ENCODE peak calls at places on chromosomes 1 and 21, in four cellular contexts. H is GM23338, J is esophagus muscularis mucosa, X is glutamatergic neuron. K is an unnamed sample.

GRCh38 chr1:218971166-218971565 is 202.5 kb upstream of the LYPLAL1 start:
- DNase-seq in J (no peak), H (no peak), X (no peak), K (no peak)

GRCh38 chr1:4108341-4108740 is 208.3 kb upstream of the C1orf174 start:
- DNase-seq in X (no peak), H (no peak), J (no peak), K (no peak)

GRCh38 chr1:182330303-182330702 is 61.3 kb downstream of the GLUL start:
- DNase-seq in J (no peak), X (no peak), H (no peak), K (no peak)

GRCh38 chr1:157523774-157524501 is 28.4 kb downstream of the FCRL5 start:
- DNase-seq in J (no peak), H (no peak), X (no peak), K (peak)

GRCh38 chr1:94050263-94050662 is 70.7 kb downstream of the ABCA4 start:
- DNase-seq in X (no peak), J (no peak), H (no peak), K (no peak)

GRCh38 chr1:201346337-201346939 is 31.0 kb downstream of the TNNT2 start:
- DNase-seq in J (no peak), X (peak), H (peak), K (no peak)

GRCh38 chr1:56095924-56096655 is 483.3 kb downstream of the PLPP3 start:
- DNase-seq in H (no peak), J (no peak), X (no peak), K (no peak)

GRCh38 chr1:199089393-199090122 is 450.7 kb downstream of the PTPRC start:
- DNase-seq in J (no peak), X (no peak), H (no peak), K (peak)

GRCh38 chr21:20875741-20876140 is 122.5 kb upstream of the NCAM2 start:
- DNase-seq in X (no peak), J (no peak), H (peak), K (no peak)

GRCh38 chr1:167066333-167067122 is 23.6 kb downstream of the GPA33 start:
- DNase-seq in H (peak), X (peak), J (no peak), K (peak)

GRCh38 chr1:47745725-47746609 is 251.2 kb downstream of the TRABD2B start:
- DNase-seq in J (no peak), H (no peak), X (no peak), K (no peak)

GRCh38 chr1:183291216-183291762 is 105.2 kb downstream of the LAMC2 start:
- DNase-seq in J (no peak), X (no peak), H (no peak), K (no peak)

GRCh38 chr1:90721210-90722194 is 4.4 kb upstream of the BARHL2 start:
- DNase-seq in H (peak), J (no peak), X (peak), K (peak)

GRCh38 chr1:247906504-247907047 is 11.2 kb downstream of the OR2W3 start:
- DNase-seq in H (peak), X (no peak), J (no peak), K (no peak)

GRCh38 chr21:30962013-30962412 is 76.3 kb downstream of the KRTAP19-8 start:
- DNase-seq in H (peak), J (no peak), X (no peak), K (no peak)

GRCh38 chr1:1213919-1214599 is at the start of gene TNFRSF4:
- DNase-seq in X (no peak), H (no peak), J (no peak), K (no peak)

GRCh38 chr21:46061950-46062349 is 36.0 kb upstream of the COL6A2 start:
- DNase-seq in X (no peak), J (no peak), H (no peak), K (no peak)

GRCh38 chr1:145758575-145758974 is 39.3 kb downstream of the CD160 start:
- DNase-seq in J (no peak), X (no peak), H (no peak), K (no peak)

GRCh38 chr1:240104662-240105061 is 13.0 kb downstream of the FMN2 start:
- DNase-seq in X (no peak), H (no peak), J (no peak), K (no peak)

GRCh38 chr1:6353948-6354658 is 39.5 kb downstream of the ACOT7 start:
- DNase-seq in H (no peak), X (no peak), J (no peak), K (no peak)

GRCh38 chr21:32083175-32083574 is 195.7 kb downstream of the MIS18A start:
- DNase-seq in H (no peak), J (no peak), X (no peak), K (no peak)

GRCh38 chr1:22236151-22236550 is 93.3 kb upstream of the WNT4 start:
- DNase-seq in X (no peak), J (no peak), H (no peak), K (no peak)

GRCh38 chr1:184383772-184384323 is 3.0 kb upstream of the C1orf21 start:
- DNase-seq in X (no peak), J (no peak), H (peak), K (no peak)

GRCh38 chr1:224747578-224747977 is 131.5 kb downstream of the CNIH3 start:
- DNase-seq in J (no peak), X (no peak), H (no peak), K (peak)

GRCh38 chr1:176141449-176141848 is 65.6 kb downstream of the COP1 start:
- DNase-seq in X (no peak), J (no peak), H (no peak), K (no peak)

GRCh38 chr1:227869851-227870305 is 54.4 kb downstream of the PRSS38 start:
- DNase-seq in J (no peak), H (no peak), X (no peak), K (no peak)

GRCh38 chr1:247517795-247518612 is 18.2 kb downstream of the OR2C3 start:
- DNase-seq in J (no peak), H (peak), X (no peak), K (no peak)

GRCh38 chr1:90371106-90371813 is 345.8 kb downstream of the BARHL2 start:
- DNase-seq in X (no peak), J (no peak), H (no peak), K (no peak)

GRCh38 chr1:237799762-237800474 is 90.8 kb downstream of the ZP4 start:
- DNase-seq in J (no peak), H (peak), X (peak), K (peak)

GRCh38 chr1:206001476-206001888 is 1.7 kb downstream of the RAB7B start:
- DNase-seq in H (no peak), X (no peak), J (no peak), K (no peak)
- TF ChIP-seq CTCF in H (no peak), X (no peak), J (no peak), K (no peak)

DNA sequence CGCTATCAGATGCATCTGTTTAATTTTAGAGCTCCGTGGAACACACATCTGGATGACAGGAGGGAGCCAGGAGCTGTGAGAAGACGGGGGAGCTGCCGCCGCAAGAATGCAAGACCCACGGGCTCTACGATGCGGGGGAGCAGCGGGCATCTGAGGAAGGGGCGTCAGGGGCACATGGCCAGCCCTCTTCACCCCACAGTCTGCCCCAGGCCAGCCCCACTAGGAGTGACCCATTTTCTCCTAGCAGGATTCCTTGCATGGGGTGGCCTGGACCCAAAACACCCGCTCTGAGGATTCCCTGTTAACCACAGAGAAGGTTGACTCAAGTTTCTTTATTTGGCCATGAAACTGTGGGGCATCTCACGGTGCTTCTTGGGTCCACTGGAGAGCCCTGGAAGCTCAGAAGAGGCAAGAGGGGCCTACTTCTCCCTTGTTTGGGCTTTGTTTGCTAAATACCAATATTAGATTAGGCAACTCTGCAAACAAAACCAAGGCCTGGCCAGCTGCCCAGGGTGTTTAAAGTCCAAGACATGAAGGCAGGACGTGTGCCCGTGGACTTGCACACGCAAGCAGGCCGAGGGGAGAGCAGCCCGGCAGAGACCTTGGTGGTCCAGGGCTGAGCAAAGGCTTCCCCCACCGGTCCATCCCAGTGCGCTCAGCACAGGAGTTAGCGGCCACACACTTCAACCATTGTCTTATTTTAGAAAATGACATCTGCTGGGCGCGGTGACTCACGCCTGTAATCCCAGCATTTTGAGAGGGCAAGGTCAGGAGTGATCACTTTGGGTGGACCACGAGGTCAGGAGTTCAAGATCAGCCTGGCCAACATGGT is 89.8 kb downstream of the DHRS3 start:
- DNase-seq in H (no peak), J (no peak), X (no peak), K (no peak)
- TF ChIP-seq CTCF in H (no peak), J (no peak), X (no peak), K (no peak)

GRCh38 chr1:221264848-221265247 is 385.6 kb downstream of the HLX start:
- DNase-seq in H (no peak), X (no peak), J (no peak), K (no peak)

GRCh38 chr1:221268295-221268694 is 389.1 kb downstream of the HLX start:
- DNase-seq in H (no peak), X (no peak), J (no peak), K (no peak)

DNA sequence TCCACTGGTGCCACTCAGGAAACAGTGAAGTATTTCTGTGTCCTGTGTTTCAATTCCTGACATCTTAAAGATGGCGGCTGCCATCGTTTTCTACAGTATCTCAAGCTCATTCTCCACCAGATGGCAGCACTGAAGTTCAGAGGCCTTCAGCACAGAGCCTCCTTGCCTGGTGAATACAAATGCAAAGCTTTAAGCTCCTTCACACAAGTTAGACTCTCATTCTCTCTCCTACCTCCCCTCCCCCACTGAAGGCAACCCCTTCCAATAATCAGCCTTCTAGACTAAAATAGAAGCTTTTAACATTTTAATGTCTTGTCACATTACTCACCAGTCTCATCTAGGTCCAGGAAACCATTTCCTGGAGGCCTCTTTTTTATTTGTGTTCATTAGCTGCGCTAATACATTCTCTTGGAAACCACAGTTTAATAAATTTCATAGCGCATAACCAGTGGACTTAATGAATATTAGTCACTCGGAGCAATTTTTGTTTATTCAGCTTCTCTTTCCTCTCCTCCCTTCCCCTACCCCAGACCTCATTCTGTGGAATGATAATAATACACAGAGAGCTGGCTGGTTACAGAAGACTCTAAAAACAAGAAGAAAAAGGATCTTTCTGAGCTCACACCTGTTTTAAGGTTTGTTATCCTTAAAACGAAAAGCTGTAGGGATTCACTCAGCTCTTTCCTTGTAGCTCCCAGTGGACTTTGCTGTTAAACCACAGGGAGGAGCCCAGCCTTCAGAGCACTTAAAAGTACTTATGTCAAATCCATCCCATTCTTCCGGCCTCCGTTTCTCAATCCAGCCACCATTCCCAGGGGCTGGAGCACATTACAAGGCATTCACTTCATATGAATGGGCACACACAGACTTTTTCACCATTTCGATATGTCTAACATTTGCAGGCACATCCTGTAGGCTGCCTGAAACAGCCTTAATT is 384.9 kb downstream of the HLX start:
- DNase-seq in X (peak), J (no peak), H (peak), K (peak)
- TF ChIP-seq CTCF in X (peak), J (peak), H (peak), K (no peak)

DNA sequence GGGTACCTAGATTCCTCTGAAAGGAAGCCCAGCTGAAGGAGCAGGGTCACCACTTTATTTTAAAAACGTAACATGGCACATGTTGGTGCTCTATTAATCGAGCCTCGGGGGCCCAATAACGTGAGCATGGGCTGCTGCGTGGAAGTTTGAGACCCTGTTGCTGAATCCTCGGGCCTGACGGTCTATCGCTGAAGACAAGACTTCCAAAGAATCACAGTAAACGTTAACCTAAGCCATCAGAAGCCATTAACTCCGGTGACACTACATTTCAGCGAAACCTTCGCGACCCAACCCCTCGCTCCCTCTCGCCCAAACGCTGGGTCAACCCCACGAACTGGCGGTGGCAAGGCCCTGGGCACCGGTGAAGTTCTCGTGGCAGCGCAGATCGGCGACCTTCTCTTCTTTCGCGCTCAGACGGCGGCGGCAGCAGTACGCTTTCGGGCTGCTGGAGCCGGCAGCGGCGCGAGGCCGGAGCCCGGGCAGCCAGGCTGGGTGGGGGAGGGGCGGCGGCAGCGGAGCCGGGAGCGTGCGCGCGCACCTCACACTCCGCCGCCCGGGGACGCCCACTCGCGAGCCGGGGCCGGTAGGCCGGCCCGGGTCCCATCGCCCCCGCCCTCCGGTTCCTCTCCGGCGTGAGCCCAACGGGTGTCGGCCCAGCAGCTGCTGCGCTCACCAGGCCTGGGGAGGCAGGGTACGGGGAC is 818 bp upstream of the MAN1A2 start:
- DNase-seq in H (peak), X (peak), J (peak), K (peak)
- TF ChIP-seq CTCF in H (no peak), X (no peak), J (no peak), K (no peak)

GRCh38 chr1:33430751-33431593 is at the start of gene PHC2:
- DNase-seq in H (peak), J (peak), X (peak), K (peak)
- TF ChIP-seq CTCF in H (no peak), J (no peak), X (peak), K (no peak)

K was measured in GM20000.